ENCODE peak calls at places on chromosomes 7 and 10, in ten cellular contexts. R is upper lobe of right lung; S is stimulated activated CD4-positive, alpha-beta T cell treated with anti-CD3 and anti-CD28 coated beads, Interleukin-1b, Interleukin-23, amount 100 ng/mL, for 1 hour; M is lower leg skin; X is A549; Q is Peyer's patch; Y is lung; O is COLO829; C is cerebellar cortex; H is memory B cell. E is an unnamed sample.

GRCh38 chr7:97859606-97860204 is 12.5 kb downstream of the ASNS start:
- DNase-seq in R (no peak), S (no peak), M (no peak), X (no peak), Q (no peak), Y (no peak), O (no peak), C (no peak), H (no peak), E (no peak)

GRCh38 chr10:5071411-5072198 is 22.6 kb upstream of the AKR1C3 start:
- DNase-seq in R (no peak), S (no peak), M (peak; percentile 84), X (peak; percentile 68), Q (peak; percentile 57), Y (peak; percentile 44), O (no peak), C (peak; percentile 11), H (no peak), E (no peak)

GRCh38 chr7:15757041-15757995 is 70.8 kb upstream of the MEOX2 start:
- DNase-seq in R (no peak), S (no peak), M (no peak), X (no peak), Q (no peak), Y (no peak), O (no peak), C (no peak), H (no peak), E (no peak)

GRCh38 chr10:72318383-72319262 is 36.1 kb downstream of the DNAJB12 start:
- DNase-seq in R (no peak), S (no peak), M (no peak), X (no peak), Q (no peak), Y (no peak), O (no peak), C (no peak), H (no peak), E (no peak)

GRCh38 chr10:117662126-117662525 is 119.6 kb downstream of the EMX2 start:
- DNase-seq in R (no peak), S (no peak), M (no peak), X (no peak), Q (no peak), Y (no peak), O (no peak), C (no peak), H (no peak), E (no peak)

GRCh38 chr7:24885305-24885704 is 94.7 kb downstream of the OSBPL3 start:
- DNase-seq in R (no peak), S (no peak), M (no peak), X (no peak), Q (no peak), Y (no peak), O (no peak), C (no peak), H (no peak), E (no peak)

GRCh38 chr7:127655720-127656119 is 3.7 kb downstream of the SND1 start:
- DNase-seq in R (no peak), S (no peak), M (no peak), X (no peak), Q (no peak), Y (no peak), O (no peak), C (no peak), H (no peak), E (no peak)

GRCh38 chr7:134696261-134696660 is 49.6 kb downstream of the BPGM start:
- DNase-seq in R (no peak), S (no peak), M (no peak), X (no peak), Q (no peak), Y (no peak), O (no peak), C (no peak), H (no peak), E (no peak)

GRCh38 chr7:26073041-26073440 is 79.0 kb upstream of the NFE2L3 start:
- DNase-seq in R (no peak), S (no peak), M (no peak), X (no peak), Q (no peak), Y (no peak), O (no peak), C (no peak), H (no peak), E (no peak)

GRCh38 chr7:15720849-15721471 is 34.5 kb upstream of the MEOX2 start:
- DNase-seq in R (no peak), S (no peak), M (peak; percentile 27), X (peak; percentile 2), Q (no peak), Y (no peak), O (no peak), C (peak; percentile 8), H (no peak), E (no peak)

GRCh38 chr10:117956972-117957371 is 89.8 kb downstream of the RAB11FIP2 start:
- DNase-seq in R (no peak), S (no peak), M (no peak), X (no peak), Q (no peak), Y (no peak), O (no peak), C (no peak), H (no peak), E (no peak)

GRCh38 chr10:62738916-62739315 is 65.6 kb upstream of the ADO start:
- DNase-seq in R (no peak), S (no peak), M (no peak), X (no peak), Q (no peak), Y (no peak), O (peak; percentile 35), C (no peak), H (no peak), E (no peak)

GRCh38 chr7:16402084-16402483 is 19.3 kb downstream of the CRPPA start:
- DNase-seq in R (no peak), S (no peak), M (no peak), X (no peak), Q (no peak), Y (no peak), O (no peak), C (no peak), H (no peak), E (no peak)

GRCh38 chr10:103493911-103494877 is 689 bp downstream of the NEURL1 start:
- DNase-seq in R (no peak), S (no peak), M (no peak), X (no peak), Q (peak; percentile 56), Y (no peak), O (no peak), C (peak; percentile 34), H (peak; percentile 44), E (peak; percentile 16)

GRCh38 chr7:27118580-27118979 is 12.0 kb downstream of the HOXA4 start:
- DNase-seq in R (no peak), S (no peak), M (no peak), X (no peak), Q (no peak), Y (no peak), O (no peak), C (no peak), H (no peak), E (no peak)

GRCh38 chr7:30445770-30446169 is 32.8 kb downstream of the NOD1 start:
- DNase-seq in R (peak; percentile 89), S (peak; percentile 23), M (peak; percentile 60), X (peak; percentile 6), Q (peak; percentile 68), Y (peak; percentile 85), O (no peak), C (peak; percentile 68), H (peak; percentile 68), E (peak; percentile 50)

GRCh38 chr7:142896151-142896550 is 10.6 kb upstream of the TRPV6 start:
- DNase-seq in R (no peak), S (no peak), M (no peak), X (no peak), Q (no peak), Y (no peak), O (no peak), C (no peak), H (no peak), E (no peak)

GRCh38 chr10:84173543-84173942 is at the start of gene GPR15LG:
- DNase-seq in R (no peak), S (no peak), M (no peak), X (no peak), Q (peak; percentile 62), Y (peak; percentile 4), O (no peak), C (no peak), H (no peak), E (no peak)

GRCh38 chr7:64558781-64559180 is 4.1 kb downstream of the ZNF680 start:
- DNase-seq in R (no peak), S (no peak), M (no peak), X (no peak), Q (no peak), Y (no peak), O (no peak), C (no peak), H (no peak), E (no peak)

GRCh38 chr10:43700306-43700705 is 51.6 kb upstream of the ZNF32 start:
- DNase-seq in R (peak; percentile 31), S (no peak), M (no peak), X (no peak), Q (no peak), Y (no peak), O (no peak), C (no peak), H (no peak), E (no peak)

GRCh38 chr10:3154661-3155060 is 17.9 kb downstream of the PITRM1 start:
- DNase-seq in R (peak; percentile 32), S (no peak), M (no peak), X (no peak), Q (no peak), Y (no peak), O (no peak), C (no peak), H (no peak), E (no peak)

GRCh38 chr10:9010093-9010492 is 955.6 kb downstream of the GATA3 start:
- DNase-seq in R (no peak), S (no peak), M (no peak), X (no peak), Q (no peak), Y (no peak), O (no peak), C (no peak), H (no peak), E (peak; percentile 9)

GRCh38 chr10:21279217-21279575 is 246.3 kb downstream of the SKIDA1 start:
- DNase-seq in R (no peak), S (no peak), M (no peak), X (no peak), Q (no peak), Y (no peak), O (no peak), C (no peak), H (no peak), E (no peak)

E was measured in activated CD8-positive, alpha-beta memory T cell treated with anti-CD3 and anti-CD28 coated beads for 1 hour.